ENCODE peak calls at places on chromosomes 11 and 22, in six cellular contexts. One of them, this sample, is unnamed.

GRCh38 chr22:24323233-24323632 is 52.6 kb downstream of the SPECC1L start:
- DNase-seq in endothelial cell of umbilical vein: no peak
- DNase-seq in neural progenitor cell: no peak
- DNase-seq in hepatocyte: no peak
- DNase-seq in mammary epithelial cell: no peak
- DNase-seq in IMR-90: no peak
- DNase-seq in this sample: no peak

GRCh38 chr11:15006139-15006759 is 34.1 kb upstream of the CALCA start:
- DNase-seq in endothelial cell of umbilical vein: peak; percentile 42
- DNase-seq in neural progenitor cell: peak; percentile 26
- DNase-seq in hepatocyte: peak; percentile 45
- DNase-seq in mammary epithelial cell: peak; percentile 26
- DNase-seq in IMR-90: peak; percentile 46
- DNase-seq in this sample: peak; percentile 34

GRCh38 chr11:2808850-2809847 is 76.4 kb downstream of the CDKN1C start:
- DNase-seq in endothelial cell of umbilical vein: no peak
- DNase-seq in neural progenitor cell: no peak
- DNase-seq in hepatocyte: no peak
- DNase-seq in mammary epithelial cell: no peak
- DNase-seq in IMR-90: no peak
- DNase-seq in this sample: no peak

GRCh38 chr11:115321602-115322289 is 182.5 kb downstream of the CADM1 start:
- DNase-seq in endothelial cell of umbilical vein: no peak
- DNase-seq in neural progenitor cell: no peak
- DNase-seq in hepatocyte: no peak
- DNase-seq in mammary epithelial cell: no peak
- DNase-seq in IMR-90: peak; percentile 52
- DNase-seq in this sample: peak; percentile 20

GRCh38 chr11:17013548-17014320 is 480 bp downstream of the PLEKHA7 start:
- DNase-seq in endothelial cell of umbilical vein: no peak
- DNase-seq in neural progenitor cell: peak; percentile 62
- DNase-seq in hepatocyte: peak; percentile 67
- DNase-seq in mammary epithelial cell: no peak
- DNase-seq in IMR-90: no peak
- DNase-seq in this sample: peak; percentile 11

GRCh38 chr11:30522825-30523224 is 63.3 kb downstream of the MPPED2 start:
- DNase-seq in endothelial cell of umbilical vein: no peak
- DNase-seq in neural progenitor cell: no peak
- DNase-seq in hepatocyte: no peak
- DNase-seq in mammary epithelial cell: no peak
- DNase-seq in IMR-90: no peak
- DNase-seq in this sample: no peak

GRCh38 chr11:134346976-134347350 is 15.2 kb downstream of the GLB1L2 start:
- DNase-seq in endothelial cell of umbilical vein: no peak
- DNase-seq in neural progenitor cell: no peak
- DNase-seq in hepatocyte: no peak
- DNase-seq in mammary epithelial cell: no peak
- DNase-seq in IMR-90: no peak
- DNase-seq in this sample: no peak

GRCh38 chr11:130599073-130599654 is 150.7 kb downstream of the ADAMTS15 start:
- DNase-seq in endothelial cell of umbilical vein: no peak
- DNase-seq in neural progenitor cell: no peak
- DNase-seq in hepatocyte: peak; percentile 51
- DNase-seq in mammary epithelial cell: no peak
- DNase-seq in IMR-90: peak; percentile 50
- DNase-seq in this sample: no peak

GRCh38 chr22:30649430-30650007 is 13.9 kb downstream of the SLC35E4 start:
- DNase-seq in endothelial cell of umbilical vein: peak; percentile 66
- DNase-seq in neural progenitor cell: no peak
- DNase-seq in hepatocyte: peak; percentile 76
- DNase-seq in mammary epithelial cell: peak; percentile 84
- DNase-seq in IMR-90: peak; percentile 88
- DNase-seq in this sample: peak; percentile 93

GRCh38 chr11:86765146-86765663 is 35.1 kb upstream of the PRSS23 start:
- DNase-seq in endothelial cell of umbilical vein: no peak
- DNase-seq in neural progenitor cell: no peak
- DNase-seq in hepatocyte: no peak
- DNase-seq in mammary epithelial cell: no peak
- DNase-seq in IMR-90: peak; percentile 46
- DNase-seq in this sample: no peak

GRCh38 chr11:128346808-128347207 is 240.6 kb downstream of the ETS1 start:
- DNase-seq in endothelial cell of umbilical vein: peak; percentile 38
- DNase-seq in neural progenitor cell: no peak
- DNase-seq in hepatocyte: peak; percentile 29
- DNase-seq in mammary epithelial cell: peak; percentile 80
- DNase-seq in IMR-90: peak; percentile 74
- DNase-seq in this sample: peak; percentile 46

GRCh38 chr11:87819141-87819540 is 356.1 kb downstream of the RAB38 start:
- DNase-seq in endothelial cell of umbilical vein: no peak
- DNase-seq in neural progenitor cell: no peak
- DNase-seq in hepatocyte: no peak
- DNase-seq in mammary epithelial cell: no peak
- DNase-seq in IMR-90: no peak
- DNase-seq in this sample: no peak

GRCh38 chr11:19779740-19780139 is 67.1 kb downstream of the NAV2 start:
- DNase-seq in endothelial cell of umbilical vein: no peak
- DNase-seq in neural progenitor cell: no peak
- DNase-seq in hepatocyte: no peak
- DNase-seq in mammary epithelial cell: no peak
- DNase-seq in IMR-90: no peak
- DNase-seq in this sample: no peak

GRCh38 chr22:44398791-44399190 is 86.0 kb upstream of the SHISAL1 start:
- DNase-seq in endothelial cell of umbilical vein: no peak
- DNase-seq in neural progenitor cell: no peak
- DNase-seq in hepatocyte: no peak
- DNase-seq in mammary epithelial cell: no peak
- DNase-seq in IMR-90: no peak
- DNase-seq in this sample: no peak

GRCh38 chr11:122137081-122137793 is 21.2 kb upstream of the BLID start:
- DNase-seq in endothelial cell of umbilical vein: peak; percentile 88
- DNase-seq in neural progenitor cell: no peak
- DNase-seq in hepatocyte: peak; percentile 29
- DNase-seq in mammary epithelial cell: peak; percentile 65
- DNase-seq in IMR-90: peak; percentile 96
- DNase-seq in this sample: peak; percentile 94

GRCh38 chr22:38924197-38924952 is 33.0 kb upstream of the APOBEC3A start:
- DNase-seq in endothelial cell of umbilical vein: peak; percentile 94
- DNase-seq in neural progenitor cell: no peak
- DNase-seq in hepatocyte: peak; percentile 89
- DNase-seq in mammary epithelial cell: peak; percentile 75
- DNase-seq in IMR-90: peak; percentile 90
- DNase-seq in this sample: peak; percentile 94

GRCh38 chr11:125275905-125276634 is 111.5 kb downstream of the PKNOX2 start:
- DNase-seq in endothelial cell of umbilical vein: peak; percentile 11
- DNase-seq in neural progenitor cell: no peak
- DNase-seq in hepatocyte: no peak
- DNase-seq in mammary epithelial cell: peak; percentile 45
- DNase-seq in IMR-90: peak; percentile 64
- DNase-seq in this sample: peak; percentile 78

GRCh38 chr11:130763087-130763980 is 152.9 kb downstream of the SNX19 start:
- DNase-seq in endothelial cell of umbilical vein: no peak
- DNase-seq in neural progenitor cell: no peak
- DNase-seq in hepatocyte: no peak
- DNase-seq in mammary epithelial cell: no peak
- DNase-seq in IMR-90: peak; percentile 22
- DNase-seq in this sample: no peak

GRCh38 chr11:114057147-114057546 is 2.4 kb upstream of the ZBTB16 start:
- DNase-seq in endothelial cell of umbilical vein: peak; percentile 32
- DNase-seq in neural progenitor cell: no peak
- DNase-seq in hepatocyte: no peak
- DNase-seq in mammary epithelial cell: no peak
- DNase-seq in IMR-90: no peak
- DNase-seq in this sample: no peak

GRCh38 chr11:18612394-18612793 is 12.8 kb downstream of the MISFA start:
- DNase-seq in endothelial cell of umbilical vein: no peak
- DNase-seq in neural progenitor cell: no peak
- DNase-seq in hepatocyte: no peak
- DNase-seq in mammary epithelial cell: no peak
- DNase-seq in IMR-90: peak; percentile 68
- DNase-seq in this sample: no peak

GRCh38 chr11:59158206-59159068 is 13.5 kb upstream of the DTX4 start:
- DNase-seq in endothelial cell of umbilical vein: peak; percentile 76
- DNase-seq in neural progenitor cell: peak; percentile 83
- DNase-seq in hepatocyte: peak; percentile 84
- DNase-seq in mammary epithelial cell: peak; percentile 52
- DNase-seq in IMR-90: peak; percentile 75
- DNase-seq in this sample: peak; percentile 51

GRCh38 chr11:20474951-20475517 is 87.5 kb downstream of the PRMT3 start:
- DNase-seq in endothelial cell of umbilical vein: no peak
- DNase-seq in neural progenitor cell: no peak
- DNase-seq in hepatocyte: no peak
- DNase-seq in mammary epithelial cell: peak; percentile 18
- DNase-seq in IMR-90: no peak
- DNase-seq in this sample: no peak

GRCh38 chr11:11786771-11787170 is 55.0 kb upstream of the USP47 start:
- DNase-seq in endothelial cell of umbilical vein: peak; percentile 23
- DNase-seq in neural progenitor cell: peak; percentile 25
- DNase-seq in hepatocyte: peak; percentile 25
- DNase-seq in mammary epithelial cell: no peak
- DNase-seq in IMR-90: peak; percentile 40
- DNase-seq in this sample: peak; percentile 20

GRCh38 chr11:125075900-125076317 is 12.8 kb downstream of the SLC37A2 start:
- DNase-seq in endothelial cell of umbilical vein: no peak
- DNase-seq in neural progenitor cell: no peak
- DNase-seq in hepatocyte: no peak
- DNase-seq in mammary epithelial cell: peak; percentile 28
- DNase-seq in IMR-90: no peak
- DNase-seq in this sample: no peak

GRCh38 chr22:39994046-39994565 is 648 bp upstream of the FAM83F start:
- DNase-seq in endothelial cell of umbilical vein: no peak
- DNase-seq in neural progenitor cell: no peak
- DNase-seq in hepatocyte: no peak
- DNase-seq in mammary epithelial cell: no peak
- DNase-seq in IMR-90: peak; percentile 25
- DNase-seq in this sample: no peak

GRCh38 chr11:73931951-73932350 is 18.9 kb upstream of the DNAJB13 start:
- DNase-seq in endothelial cell of umbilical vein: no peak
- DNase-seq in neural progenitor cell: no peak
- DNase-seq in hepatocyte: no peak
- DNase-seq in mammary epithelial cell: no peak
- DNase-seq in IMR-90: no peak
- DNase-seq in this sample: no peak

GRCh38 chr11:114279778-114280532 is 16.2 kb upstream of the NNMT start:
- DNase-seq in endothelial cell of umbilical vein: peak; percentile 22
- DNase-seq in neural progenitor cell: no peak
- DNase-seq in hepatocyte: no peak
- DNase-seq in mammary epithelial cell: peak; percentile 63
- DNase-seq in IMR-90: peak; percentile 61
- DNase-seq in this sample: peak; percentile 64

GRCh38 chr11:2576116-2576515 is 123.7 kb downstream of the KCNQ1OT1 start:
- DNase-seq in endothelial cell of umbilical vein: no peak
- DNase-seq in neural progenitor cell: no peak
- DNase-seq in hepatocyte: no peak
- DNase-seq in mammary epithelial cell: no peak
- DNase-seq in IMR-90: no peak
- DNase-seq in this sample: no peak

GRCh38 chr11:2138075-2138435 is 1.1 kb downstream of the IGF2 start:
- DNase-seq in endothelial cell of umbilical vein: no peak
- DNase-seq in neural progenitor cell: peak; percentile 72
- DNase-seq in hepatocyte: peak; percentile 53
- DNase-seq in mammary epithelial cell: no peak
- DNase-seq in IMR-90: no peak
- DNase-seq in this sample: no peak

DNA sequence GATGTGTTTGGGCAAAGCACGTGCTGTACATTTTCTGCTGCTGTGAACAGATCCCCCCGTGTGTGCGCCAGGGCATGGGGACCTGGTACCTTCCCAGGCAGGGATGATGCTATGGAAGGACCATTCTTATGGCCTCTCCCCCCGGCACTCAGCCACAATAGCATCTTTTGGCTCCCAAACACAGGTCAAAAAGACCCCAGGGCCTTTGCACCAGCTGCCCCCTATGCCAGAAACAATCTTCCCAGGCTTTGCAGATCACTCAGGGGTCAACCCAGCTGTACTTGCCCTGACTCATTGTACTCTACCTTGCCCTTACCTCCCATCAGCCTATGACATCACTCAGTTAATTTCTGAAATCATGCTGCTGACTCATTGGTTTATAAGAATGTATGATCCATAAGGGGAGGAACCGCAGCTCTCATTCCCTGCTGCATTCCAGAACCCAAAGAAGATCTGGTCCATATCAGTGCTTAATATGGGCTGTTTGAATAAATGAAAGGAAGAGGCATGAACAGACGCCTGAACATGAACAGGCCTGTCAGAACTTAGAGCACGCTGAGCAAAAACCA is 100.7 kb downstream of the CELSR1 start:
- DNase-seq in endothelial cell of umbilical vein: no peak
- DNase-seq in neural progenitor cell: no peak
- DNase-seq in hepatocyte: no peak
- DNase-seq in mammary epithelial cell: peak; percentile 90
- DNase-seq in IMR-90: peak; percentile 63
- DNase-seq in this sample: peak; percentile 4
- H4K20me1 ChIP-seq in endothelial cell of umbilical vein: no peaks in the 10 kb centered on the region
- H4K20me1 ChIP-seq in neural progenitor cell: peaks cover 2% of the 10 kb centered on the region
- H4K20me1 ChIP-seq in hepatocyte: no peaks in the 10 kb centered on the region
- H4K20me1 ChIP-seq in mammary epithelial cell: no peaks in the 10 kb centered on the region
- H4K20me1 ChIP-seq in IMR-90: no peaks in the 10 kb centered on the region
- H4K20me1 ChIP-seq in this sample: no peaks in the 10 kb centered on the region

GRCh38 chr22:42313804-42314581 is 43.5 kb upstream of the TCF20 start:
- DNase-seq in endothelial cell of umbilical vein: peak; percentile 15
- DNase-seq in neural progenitor cell: peak; percentile 91
- DNase-seq in hepatocyte: peak; percentile 90
- DNase-seq in mammary epithelial cell: peak; percentile 84
- DNase-seq in IMR-90: peak; percentile 54
- DNase-seq in this sample: peak; percentile 51
- H3K4me1 ChIP-seq in endothelial cell of umbilical vein: no peaks in the 10 kb centered on the region
- H3K4me1 ChIP-seq in neural progenitor cell: peaks cover 49% of the 10 kb centered on the region
- H3K4me1 ChIP-seq in hepatocyte: peaks cover 35% of the 10 kb centered on the region
- H3K4me1 ChIP-seq in mammary epithelial cell: peaks cover 54% of the 10 kb centered on the region
- H3K4me1 ChIP-seq in IMR-90: no peaks in the 10 kb centered on the region
- H3K4me1 ChIP-seq in this sample: no peaks in the 10 kb centered on the region

DNA sequence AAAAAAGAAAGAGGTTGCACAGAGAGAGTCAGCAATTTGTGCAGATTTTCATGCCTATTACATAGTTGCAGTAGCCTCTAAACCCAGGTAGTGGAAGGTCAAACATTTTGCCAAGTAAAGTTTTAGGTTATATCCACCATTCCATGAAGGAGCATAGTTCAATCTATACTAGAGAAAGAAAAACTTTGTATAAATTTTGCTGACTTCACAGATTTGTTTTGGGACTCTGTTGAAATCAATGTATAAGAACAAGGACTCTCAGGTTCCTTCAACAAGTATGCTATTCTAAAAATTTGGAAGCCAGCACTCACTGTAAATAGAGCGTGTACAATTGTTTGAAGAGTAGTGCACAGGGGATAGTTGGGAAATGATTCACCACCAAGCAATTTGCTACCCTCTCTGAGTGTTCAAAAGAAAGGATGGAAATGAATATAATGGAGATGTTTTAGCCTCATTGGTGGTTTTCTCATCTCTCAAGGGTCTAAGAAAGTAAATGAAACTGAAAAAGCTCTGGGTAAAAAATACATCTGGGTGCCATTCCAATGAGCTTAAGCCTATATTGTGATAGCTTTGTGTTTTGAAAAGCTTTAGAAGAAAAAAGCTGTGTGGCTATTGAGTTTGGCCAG is 508.4 kb upstream of the LUZP2 start:
- DNase-seq in endothelial cell of umbilical vein: peak; percentile 29
- DNase-seq in neural progenitor cell: no peak
- DNase-seq in hepatocyte: no peak
- DNase-seq in mammary epithelial cell: no peak
- DNase-seq in IMR-90: peak; percentile 84
- DNase-seq in this sample: peak; percentile 41
- H3K4me2 ChIP-seq in endothelial cell of umbilical vein: no peak overlapping the region
- H3K4me2 ChIP-seq in neural progenitor cell: peak overlapping the region; percentile 19
- H3K4me2 ChIP-seq in hepatocyte: no peak overlapping the region
- H3K4me2 ChIP-seq in mammary epithelial cell: no peak overlapping the region
- H3K4me2 ChIP-seq in IMR-90: peak overlapping the region; percentile 59
- H3K4me2 ChIP-seq in this sample: no peak overlapping the region

GRCh38 chr11:46778416-46778815 is 59.4 kb downstream of the F2 start:
- DNase-seq in endothelial cell of umbilical vein: no peak
- DNase-seq in neural progenitor cell: no peak
- DNase-seq in hepatocyte: no peak
- DNase-seq in mammary epithelial cell: no peak
- DNase-seq in IMR-90: no peak
- DNase-seq in this sample: no peak
- H4K20me1 ChIP-seq in endothelial cell of umbilical vein: no peaks in the 10 kb centered on the region
- H4K20me1 ChIP-seq in neural progenitor cell: peaks cover 4% of the 10 kb centered on the region
- H4K20me1 ChIP-seq in hepatocyte: no peaks in the 10 kb centered on the region
- H4K20me1 ChIP-seq in mammary epithelial cell: no peaks in the 10 kb centered on the region
- H4K20me1 ChIP-seq in IMR-90: no peaks in the 10 kb centered on the region
- H4K20me1 ChIP-seq in this sample: no peaks in the 10 kb centered on the region